ENCODE peak calls at places on chromosomes 5 and 9, in four cellular contexts. S is GM23338, P is transverse colon, O is fibroblast of villous mesenchyme. C is an unnamed sample.

GRCh38 chr5:179141867-179142266 is 81.7 kb downstream of the ZNF354C start:
- DNase-seq in S (no peak), P (no peak), O (no peak), C (no peak)

GRCh38 chr5:150663936-150664335 is 2.9 kb downstream of the MYOZ3 start:
- DNase-seq in S (no peak), P (no peak), O (no peak), C (no peak)

GRCh38 chr5:38738898-38739743 is 106.7 kb upstream of the OSMR start:
- DNase-seq in S (no peak), P (no peak), O (no peak), C (no peak)

GRCh38 chr5:149426931-149427330 is 47.8 kb upstream of the IL17B start:
- DNase-seq in S (no peak), P (no peak), O (peak), C (peak)

GRCh38 chr9:115121140-115121710 is 3.3 kb upstream of the TNC start:
- DNase-seq in S (no peak), P (no peak), O (no peak), C (peak)

GRCh38 chr9:127122176-127123151 is at the start of gene ANGPTL2:
- DNase-seq in S (peak), P (peak), O (peak), C (peak)

GRCh38 chr5:65163698-65164097 is 318.0 kb downstream of the ADAMTS6 start:
- DNase-seq in S (no peak), P (no peak), O (no peak), C (peak)

GRCh38 chr9:94796687-94797086 is 70.2 kb downstream of the AOPEP start:
- DNase-seq in S (no peak), P (no peak), O (no peak), C (peak)

GRCh38 chr5:95761771-95762680 is 30.9 kb downstream of the RHOBTB3 start:
- DNase-seq in S (no peak), P (no peak), O (peak), C (peak)

GRCh38 chr5:107671742-107672211 is 1.0 kb upstream of the EFNA5 start:
- DNase-seq in S (peak), P (peak), O (peak), C (peak)

GRCh38 chr5:112174959-112175594 is 244.0 kb downstream of the EPB41L4A start:
- DNase-seq in S (peak), P (no peak), O (peak), C (peak)

GRCh38 chr5:98911221-98912040 is 17.4 kb downstream of the CHD1 start:
- DNase-seq in S (peak), P (no peak), O (no peak), C (peak)

GRCh38 chr5:104733063-104733719 is 1170.6 kb upstream of the NUDT12 start:
- DNase-seq in S (no peak), P (no peak), O (peak), C (no peak)

GRCh38 chr5:153445875-153446567 is 44.4 kb upstream of the GRIA1 start:
- DNase-seq in S (peak), P (no peak), O (peak), C (no peak)

GRCh38 chr5:362189-362588 is 40.7 kb downstream of the AHRR start:
- DNase-seq in S (no peak), P (no peak), O (no peak), C (no peak)

GRCh38 chr9:135123735-135124134 is 36.3 kb downstream of the OLFM1 start:
- DNase-seq in S (no peak), P (no peak), O (no peak), C (no peak)

GRCh38 chr9:32550046-32550608 is 2.0 kb upstream of the SMIM27 start:
- DNase-seq in S (peak), P (no peak), O (peak), C (peak)

GRCh38 chr5:91027316-91027937 is 355.7 kb downstream of the ARRDC3 start:
- DNase-seq in S (no peak), P (no peak), O (peak), C (no peak)

GRCh38 chr5:5492087-5492933 is 69.8 kb downstream of the ICE1 start:
- DNase-seq in S (peak), P (peak), O (peak), C (peak)

GRCh38 chr9:117926031-117926655 is 221.9 kb downstream of the TLR4 start:
- DNase-seq in S (peak), P (no peak), O (no peak), C (no peak)

GRCh38 chr9:114958021-114958846 is 27.8 kb upstream of the TNFSF8 start:
- DNase-seq in S (no peak), P (peak), O (no peak), C (peak)

GRCh38 chr5:159668556-159668955 is 247.7 kb upstream of the ADRA1B start:
- DNase-seq in S (no peak), P (no peak), O (no peak), C (no peak)

GRCh38 chr5:176524138-176524537 is 13.1 kb downstream of the RNF44 start:
- DNase-seq in S (no peak), P (no peak), O (no peak), C (no peak)

GRCh38 chr9:113648048-113648447 is 184.5 kb downstream of the RGS3 start:
- DNase-seq in S (no peak), P (no peak), O (no peak), C (no peak)

GRCh38 chr9:109320338-109320733 is 523 bp downstream of the EPB41L4B start:
- DNase-seq in S (peak), P (peak), O (no peak), C (no peak)

GRCh38 chr9:80839821-80840670 is 849.3 kb downstream of the TLE1 start:
- DNase-seq in S (no peak), P (no peak), O (no peak), C (no peak)

GRCh38 chr5:58268263-58268662 is 191.6 kb downstream of the PLK2 start:
- DNase-seq in S (no peak), P (no peak), O (no peak), C (no peak)

GRCh38 chr9:121612511-121612998 is 38.9 kb upstream of the DAB2IP start:
- DNase-seq in S (no peak), P (peak), O (no peak), C (no peak)

GRCh38 chr9:85258823-85259370 is 482.9 kb downstream of the AGTPBP1 start:
- DNase-seq in S (peak), P (peak), O (peak), C (peak)

GRCh38 chr5:116380615-116381014 is 194.0 kb downstream of the SEMA6A start:
- DNase-seq in S (no peak), P (no peak), O (no peak), C (no peak)

GRCh38 chr5:68554566-68555279 is 339.2 kb downstream of the PIK3R1 start:
- DNase-seq in S (no peak), P (peak), O (peak), C (peak)

GRCh38 chr9:36136277-36136893 is at the start of gene GLIPR2:
- DNase-seq in S (peak), P (peak), O (peak), C (peak)

GRCh38 chr5:133675376-133676154 is 63.2 kb upstream of the FSTL4 start:
- DNase-seq in S (peak), P (no peak), O (no peak), C (no peak)

GRCh38 chr5:130549884-130550552 is 615.0 kb downstream of the HINT1 start:
- DNase-seq in S (no peak), P (no peak), O (peak), C (peak)

GRCh38 chr9:92426501-92426900 is 2.2 kb upstream of the OMD start:
- DNase-seq in S (no peak), P (no peak), O (no peak), C (no peak)

DNA sequence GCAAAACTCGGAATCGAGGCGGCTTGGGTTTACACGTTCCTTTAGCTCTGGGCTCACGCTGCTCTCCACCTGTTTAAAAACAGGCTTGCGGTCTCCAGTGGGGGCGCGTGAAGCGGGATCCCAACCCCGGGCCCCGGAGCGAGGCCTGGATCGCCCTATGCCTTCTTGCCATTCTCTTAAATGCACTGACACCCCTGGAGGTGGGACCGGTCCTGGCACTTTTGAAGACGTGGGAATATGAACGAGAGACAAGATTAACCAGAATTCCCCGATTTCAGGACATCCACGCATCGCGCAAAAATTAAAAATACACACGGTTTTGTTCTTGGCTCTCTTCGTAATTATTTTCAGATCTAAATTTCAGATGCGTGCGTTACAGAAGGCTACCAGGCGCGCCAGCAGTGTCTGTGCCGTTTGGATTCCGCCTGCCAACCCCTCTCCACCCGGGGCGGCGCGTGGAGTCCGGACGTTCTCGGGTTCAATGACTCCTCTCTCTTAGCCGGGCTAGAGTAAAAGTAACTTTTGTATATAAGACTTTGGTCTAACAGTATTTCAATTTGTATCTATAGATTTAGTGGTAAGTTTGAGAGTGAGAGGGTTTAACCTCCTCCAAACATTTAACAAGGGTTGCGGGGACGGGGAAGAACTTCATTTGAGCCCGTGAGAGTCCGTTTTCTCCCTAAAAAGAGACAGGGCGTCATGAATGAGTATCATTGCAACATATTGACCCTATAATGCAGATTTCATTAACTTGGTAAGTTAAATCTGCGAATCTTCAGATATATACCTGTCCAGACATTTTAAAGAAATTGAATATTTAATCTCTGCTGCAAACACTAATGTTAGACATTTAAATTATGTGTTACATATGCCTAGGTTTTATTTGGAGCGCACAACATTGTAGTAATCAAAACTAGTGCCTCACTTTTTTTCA is 3.8 kb downstream of the FOXD1 start:
- DNase-seq in S (peak), P (no peak), O (no peak), C (peak)
- H3K4me3 ChIP-seq in S (peak), P (no peak), O (no peak), C (peak)

GRCh38 chr5:171858303-171858702 is 72.7 kb downstream of the SMIM23 start:
- DNase-seq in S (peak), P (no peak), O (no peak), C (no peak)
- TF ChIP-seq CTCF in S (peak), P (peak), O (peak), C (peak)

GRCh38 chr5:146203011-146203871 is at the start of gene RBM27:
- DNase-seq in S (peak), P (peak), O (peak), C (peak)

GRCh38 chr5:146203872-146204192 is 427 bp downstream of the RBM27 start:
- DNase-seq in S (no peak), P (no peak), O (no peak), C (no peak)

GRCh38 chr5:146196459-146197048 is 6.9 kb upstream of the RBM27 start:
- DNase-seq in S (no peak), P (no peak), O (no peak), C (no peak)

DNA sequence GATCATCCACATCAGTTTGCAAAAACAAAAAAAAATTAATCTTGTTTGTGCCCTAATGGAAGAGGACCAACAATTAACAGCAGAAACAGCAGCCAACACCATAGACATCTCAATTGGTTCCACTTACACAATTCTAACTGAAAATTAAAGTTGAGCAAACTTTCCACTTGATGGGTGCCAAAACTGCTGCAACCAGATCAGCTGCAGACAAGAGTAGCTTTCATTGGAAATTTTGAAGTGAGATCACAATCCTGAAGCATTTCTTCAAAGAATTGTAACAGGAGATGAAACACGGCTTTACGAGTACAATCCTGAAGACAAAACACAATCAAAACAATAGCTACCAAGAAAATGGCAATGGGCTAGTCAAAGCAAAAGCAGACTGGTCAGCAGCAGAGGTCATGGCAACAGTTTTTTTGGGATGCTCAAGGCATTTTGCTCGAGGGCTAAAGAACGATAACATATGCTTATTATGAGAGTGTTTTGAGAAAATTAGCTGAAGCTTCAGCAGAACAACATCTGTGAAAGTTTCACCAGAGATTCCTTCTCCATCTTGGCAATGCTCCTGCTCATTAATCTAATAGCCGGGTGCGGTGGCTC is 4.1 kb upstream of the RBM27 start:
- DNase-seq in S (no peak), P (no peak), O (peak), C (no peak)
- H3K4me3 ChIP-seq in S (no peak), P (no peak), O (no peak), C (no peak)

DNA sequence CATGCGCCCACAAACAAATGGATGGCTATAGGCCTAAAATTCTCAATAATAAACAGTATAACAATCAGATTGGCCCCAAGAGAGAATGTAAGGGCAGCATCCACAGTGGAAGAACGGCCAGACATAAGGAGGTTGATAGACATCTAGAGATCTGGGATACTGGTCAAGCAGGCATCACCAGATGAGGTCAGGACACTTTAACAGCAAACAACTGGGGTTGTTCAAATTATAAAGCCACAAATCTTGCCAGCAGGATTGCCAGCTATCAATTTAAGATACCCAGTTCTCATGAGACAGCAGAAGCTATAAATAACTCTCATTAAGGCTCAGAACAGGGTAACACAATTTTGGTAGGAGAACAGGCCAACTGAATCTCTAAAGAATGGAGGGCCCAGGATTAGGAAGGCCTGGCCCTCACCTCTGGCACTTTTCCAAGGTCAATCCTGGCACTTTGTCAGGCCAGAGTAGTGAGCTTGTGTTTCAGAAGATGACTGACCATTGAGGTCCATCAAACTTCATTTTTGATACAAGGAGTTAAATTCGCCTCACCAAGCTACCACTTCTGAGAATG is 29.4 kb downstream of the GOLPH3 start:
- DNase-seq in S (no peak), P (no peak), O (no peak), C (no peak)
- TF ChIP-seq CTCF in S (no peak), P (no peak), O (no peak), C (no peak)

GRCh38 chr9:21160178-21160577 is 6.3 kb downstream of the IFNA21 start:
- DNase-seq in S (no peak), P (no peak), O (peak), C (peak)
- H3K4me3 ChIP-seq in S (no peak), P (no peak), O (no peak), C (no peak)

GRCh38 chr9:99266136-99267023 is 44.3 kb downstream of the SEC61B start:
- DNase-seq in S (peak), P (peak), O (peak), C (peak)

GRCh38 chr9:99262949-99263418 is 40.9 kb downstream of the SEC61B start:
- DNase-seq in S (no peak), P (no peak), O (no peak), C (no peak)

GRCh38 chr9:99261923-99262322 is 39.8 kb downstream of the SEC61B start:
- DNase-seq in S (no peak), P (no peak), O (no peak), C (no peak)

GRCh38 chr9:99259231-99259918 is 37.3 kb downstream of the SEC61B start:
- DNase-seq in S (peak), P (peak), O (peak), C (peak)

GRCh38 chr9:99264070-99264469 is 42.0 kb downstream of the SEC61B start:
- DNase-seq in S (peak), P (no peak), O (peak), C (peak)
- TF ChIP-seq CTCF in S (peak), P (no peak), O (peak), C (peak)

DNA sequence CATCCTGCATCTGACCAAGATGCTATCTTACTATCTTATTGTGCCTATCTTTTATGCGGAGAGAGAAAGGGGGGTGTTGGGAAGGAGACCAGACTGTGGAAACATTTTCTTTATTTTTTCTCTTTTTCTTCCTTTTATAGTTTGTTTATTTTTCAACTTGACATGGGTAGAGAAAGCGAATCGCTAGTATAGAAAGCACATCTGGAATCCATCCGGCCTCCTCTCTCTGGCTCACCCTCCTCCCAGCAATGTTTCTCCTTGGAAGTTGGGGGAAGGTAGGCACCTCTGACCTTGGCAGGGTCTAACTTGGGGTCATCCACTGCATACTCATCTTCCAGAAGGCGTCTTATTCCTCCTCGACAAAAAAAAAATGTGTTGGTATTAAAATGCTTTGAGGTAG is 3.9 kb downstream of the S1PR3 start:
- DNase-seq in S (no peak), P (no peak), O (peak), C (peak)
- H3K4me3 ChIP-seq in S (no peak), P (no peak), O (peak), C (peak)

GRCh38 chr5:144394036-144394435 is 223.4 kb downstream of the KCTD16 start:
- DNase-seq in S (no peak), P (no peak), O (no peak), C (no peak)
- TF ChIP-seq CTCF in S (peak), P (no peak), O (no peak), C (no peak)

C was measured in choroid plexus epithelial cell.